ENCODE peak calls at places on chromosomes 2 and 18, in ten cellular contexts. B, N, T, M, J, O, A, I, F and Q are unnamed samples.

GRCh38 chr2:239163306-239164070 is 237.3 kb downstream of the HDAC4 start:
- DNase-seq in B (peak), N (no peak), T (no peak), M (no peak), J (no peak), O (no peak), A (no peak), I (no peak), F (peak), Q (no peak)

GRCh38 chr2:231425291-231425810 is 29.8 kb downstream of the B3GNT7 start:
- DNase-seq in B (no peak), N (no peak), T (no peak), M (no peak), J (no peak), O (no peak), A (peak), I (no peak), F (no peak), Q (no peak)

GRCh38 chr18:52288403-52289004 is 51.5 kb upstream of the DCC start:
- DNase-seq in B (no peak), N (peak), T (peak), M (peak), J (no peak), O (peak), A (peak), I (no peak), F (no peak), Q (no peak)

GRCh38 chr2:1685957-1686783 is 58.1 kb downstream of the PXDN start:
- DNase-seq in B (no peak), N (no peak), T (no peak), M (no peak), J (peak), O (no peak), A (no peak), I (no peak), F (no peak), Q (no peak)

GRCh38 chr2:67240507-67240906 is 156.6 kb upstream of the ETAA1 start:
- DNase-seq in B (no peak), N (no peak), T (no peak), M (no peak), J (no peak), O (no peak), A (no peak), I (no peak), F (no peak), Q (no peak)

GRCh38 chr18:63161032-63161727 is 158.4 kb downstream of the BCL2 start:
- DNase-seq in B (no peak), N (no peak), T (no peak), M (no peak), J (no peak), O (no peak), A (no peak), I (no peak), F (no peak), Q (no peak)

GRCh38 chr2:145752091-145752806 is 1232.3 kb upstream of the ZEB2 start:
- DNase-seq in B (no peak), N (no peak), T (no peak), M (no peak), J (peak), O (peak), A (peak), I (peak), F (no peak), Q (no peak)

GRCh38 chr2:58899692-58900091 is 658.6 kb upstream of the FANCL start:
- DNase-seq in B (no peak), N (no peak), T (no peak), M (no peak), J (no peak), O (no peak), A (no peak), I (no peak), F (no peak), Q (no peak)

GRCh38 chr2:207128867-207129266 is 36.9 kb downstream of the KLF7 start:
- DNase-seq in B (no peak), N (no peak), T (no peak), M (no peak), J (no peak), O (no peak), A (no peak), I (no peak), F (no peak), Q (no peak)

GRCh38 chr2:165281387-165281786 is 42.2 kb downstream of the SCN2A start:
- DNase-seq in B (no peak), N (no peak), T (no peak), M (no peak), J (no peak), O (no peak), A (no peak), I (no peak), F (no peak), Q (no peak)

GRCh38 chr2:16526193-16526592 is 139.4 kb downstream of the CYRIA start:
- DNase-seq in B (no peak), N (no peak), T (no peak), M (no peak), J (no peak), O (no peak), A (no peak), I (no peak), F (no peak), Q (peak)

GRCh38 chr18:49111191-49111988 is 160.6 kb upstream of the SMAD7 start:
- DNase-seq in B (no peak), N (no peak), T (no peak), M (no peak), J (no peak), O (no peak), A (peak), I (no peak), F (no peak), Q (no peak)

GRCh38 chr2:77507657-77508056 is 14.5 kb downstream of the LRRTM4 start:
- DNase-seq in B (no peak), N (no peak), T (no peak), M (no peak), J (no peak), O (no peak), A (no peak), I (no peak), F (no peak), Q (no peak)

GRCh38 chr18:23693849-23694248 is 4.6 kb downstream of the LAMA3 start:
- DNase-seq in B (no peak), N (no peak), T (peak), M (no peak), J (no peak), O (no peak), A (no peak), I (no peak), F (no peak), Q (no peak)

GRCh38 chr18:24595556-24595955 is 135.1 kb downstream of the HRH4 start:
- DNase-seq in B (no peak), N (no peak), T (no peak), M (no peak), J (no peak), O (no peak), A (no peak), I (no peak), F (no peak), Q (peak)

GRCh38 chr2:220104871-220105351 is 477.5 kb downstream of the SLC4A3 start:
- DNase-seq in B (no peak), N (no peak), T (no peak), M (no peak), J (no peak), O (no peak), A (no peak), I (no peak), F (no peak), Q (peak)

GRCh38 chr2:234701841-234702240 is 205.0 kb upstream of the ARL4C start:
- DNase-seq in B (no peak), N (no peak), T (no peak), M (no peak), J (no peak), O (no peak), A (no peak), I (no peak), F (no peak), Q (peak)

GRCh38 chr2:6960659-6961058 is 43.4 kb downstream of the RNF144A start:
- DNase-seq in B (no peak), N (no peak), T (peak), M (no peak), J (peak), O (no peak), A (no peak), I (no peak), F (no peak), Q (peak)

GRCh38 chr2:101442042-101442666 is 32.8 kb downstream of the RFX8 start:
- DNase-seq in B (no peak), N (no peak), T (no peak), M (no peak), J (peak), O (no peak), A (no peak), I (no peak), F (no peak), Q (no peak)
- TF ChIP-seq POLR2AphosphoS5 in B (no peak), N (no peak), T (no peak), M (no peak), J (no peak), O (no peak), A (no peak), I (no peak), F (no peak), Q (no peak)

GRCh38 chr2:3461781-3462492 is 57.4 kb downstream of the ADI1 start:
- DNase-seq in B (no peak), N (peak), T (no peak), M (peak), J (peak), O (peak), A (peak), I (peak), F (peak), Q (no peak)
- TF ChIP-seq POLR2AphosphoS5 in B (no peak), N (no peak), T (no peak), M (no peak), J (no peak), O (no peak), A (no peak), I (no peak), F (no peak), Q (no peak)

GRCh38 chr2:178756343-178756742 is 50.9 kb downstream of the TTN start:
- DNase-seq in B (no peak), N (no peak), T (no peak), M (no peak), J (no peak), O (no peak), A (no peak), I (no peak), F (no peak), Q (no peak)

GRCh38 chr2:178761759-178762371 is 45.4 kb downstream of the TTN start:
- DNase-seq in B (no peak), N (peak), T (no peak), M (no peak), J (peak), O (peak), A (peak), I (peak), F (no peak), Q (no peak)

GRCh38 chr2:178756843-178757242 is 50.4 kb downstream of the TTN start:
- DNase-seq in B (no peak), N (no peak), T (no peak), M (no peak), J (no peak), O (no peak), A (no peak), I (no peak), F (no peak), Q (no peak)
- TF ChIP-seq POLR2AphosphoS5 in B (no peak), N (no peak), T (no peak), M (no peak), J (no peak), O (no peak), A (no peak), I (no peak), F (no peak), Q (no peak)

GRCh38 chr2:71544919-71545571 is 91.7 kb downstream of the DYSF start:
- DNase-seq in B (peak), N (no peak), T (no peak), M (no peak), J (peak), O (no peak), A (no peak), I (no peak), F (peak), Q (no peak)
- TF ChIP-seq POLR2AphosphoS5 in B (no peak), N (no peak), T (no peak), M (no peak), J (peak), O (no peak), A (no peak), I (peak), F (peak), Q (peak)

GRCh38 chr2:85551698-85552678 is 9.3 kb downstream of the GGCX start:
- DNase-seq in B (peak), N (peak), T (peak), M (peak), J (peak), O (peak), A (peak), I (peak), F (peak), Q (peak)
- TF ChIP-seq POLR2AphosphoS5 in B (peak), N (no peak), T (peak), M (no peak), J (no peak), O (no peak), A (no peak), I (no peak), F (no peak), Q (peak)

DNA sequence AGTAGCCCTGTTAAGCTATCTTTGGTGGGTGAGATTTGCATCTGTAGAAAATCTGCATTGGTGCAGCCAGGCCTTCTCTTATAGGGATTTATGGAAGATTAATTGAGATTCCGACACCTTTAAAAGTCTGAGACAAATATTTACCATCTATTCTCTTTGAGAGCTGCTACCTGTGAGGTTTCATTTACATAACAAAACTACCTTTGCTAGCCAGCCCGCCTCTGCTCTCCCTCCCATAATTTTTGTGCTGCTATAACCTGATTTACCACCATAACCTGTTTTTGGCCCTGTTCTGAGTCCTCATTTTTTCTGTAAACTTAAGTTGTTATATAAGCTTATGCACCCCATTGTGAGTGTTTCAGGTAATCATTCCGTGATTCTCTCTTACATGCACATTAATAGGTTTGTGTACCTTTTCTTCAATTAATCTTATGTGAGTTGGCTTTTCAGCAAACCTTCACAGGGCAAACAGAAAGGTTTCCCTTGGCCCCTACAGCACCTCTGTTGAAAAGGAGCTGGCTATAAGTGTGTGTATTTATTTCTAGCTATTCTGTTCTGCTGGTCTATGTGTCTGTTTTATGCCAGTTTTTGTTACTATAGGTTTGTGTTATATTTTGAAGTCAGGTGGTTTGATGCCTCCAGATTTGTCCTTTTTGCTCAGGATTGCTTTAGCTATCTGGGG is 114.9 kb upstream of the XIRP2 start:
- DNase-seq in B (no peak), N (no peak), T (no peak), M (no peak), J (no peak), O (no peak), A (no peak), I (no peak), F (no peak), Q (no peak)
- TF ChIP-seq POLR2AphosphoS5 in B (no peak), N (no peak), T (no peak), M (no peak), J (no peak), O (no peak), A (no peak), I (no peak), F (no peak), Q (no peak)

GRCh38 chr2:44744961-44745360 is 196.5 kb upstream of the SIX3 start:
- DNase-seq in B (no peak), N (no peak), T (no peak), M (no peak), J (no peak), O (no peak), A (no peak), I (no peak), F (no peak), Q (no peak)

GRCh38 chr2:44742054-44742453 is 199.4 kb upstream of the SIX3 start:
- DNase-seq in B (no peak), N (no peak), T (no peak), M (no peak), J (no peak), O (no peak), A (peak), I (no peak), F (no peak), Q (no peak)

GRCh38 chr2:44741507-44741906 is 200.0 kb upstream of the SIX3 start:
- DNase-seq in B (no peak), N (no peak), T (no peak), M (no peak), J (no peak), O (no peak), A (peak), I (no peak), F (no peak), Q (no peak)

GRCh38 chr2:44745460-44745859 is 196.0 kb upstream of the SIX3 start:
- DNase-seq in B (no peak), N (no peak), T (no peak), M (no peak), J (no peak), O (no peak), A (no peak), I (no peak), F (no peak), Q (no peak)

DNA sequence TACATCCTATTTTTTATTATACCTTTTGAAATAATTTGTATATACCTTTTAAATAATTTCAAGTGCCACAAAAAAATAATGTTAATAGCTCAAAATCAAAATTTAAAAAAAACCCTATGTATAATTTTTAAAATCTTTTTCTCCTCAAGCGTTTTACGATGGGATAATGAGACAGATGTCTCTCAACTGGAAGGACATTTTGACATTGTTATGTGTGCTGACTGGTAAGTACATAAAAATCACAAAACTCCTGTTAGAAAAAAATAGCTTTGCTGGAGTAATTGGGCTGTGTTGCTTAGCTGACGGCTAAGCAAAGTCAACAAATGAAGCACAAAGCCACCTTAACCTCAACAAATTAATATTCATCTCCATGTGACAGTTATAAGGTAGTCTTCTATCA is 198.0 kb upstream of the SIX3 start:
- DNase-seq in B (no peak), N (no peak), T (no peak), M (no peak), J (no peak), O (no peak), A (no peak), I (no peak), F (no peak), Q (no peak)
- TF ChIP-seq POLR2AphosphoS5 in B (no peak), N (no peak), T (no peak), M (no peak), J (no peak), O (no peak), A (no peak), I (no peak), F (no peak), Q (no peak)

GRCh38 chr18:2970762-2971659 is 41.9 kb downstream of the LPIN2 start:
- DNase-seq in B (no peak), N (no peak), T (no peak), M (no peak), J (no peak), O (no peak), A (no peak), I (no peak), F (no peak), Q (no peak)
- TF ChIP-seq POLR2AphosphoS5 in B (no peak), N (no peak), T (no peak), M (no peak), J (no peak), O (no peak), A (no peak), I (no peak), F (peak), Q (no peak)